ENCODE peak calls at places on chromosomes 4 and X, in four cellular contexts. K is IMR-90, V is choroid plexus epithelial cell, H is T-cell. I is an unnamed sample.
A peak's percentile ranks its signal among the peaks of the same experiment; 100 is the strongest.

GRCh38 chr4:81499840-81500239 is 28.1 kb upstream of the RASGEF1B start:
- DNase-seq in H (no peak), V (no peak), K (no peak), I (no peak)

GRCh38 chr4:98092833-98093439 is 50.3 kb downstream of the STPG2 start:
- DNase-seq in H (no peak), K (peak; percentile 2), V (peak; percentile 53), I (no peak)

GRCh38 chrX:49308604-49309269 is 5.3 kb downstream of the GAGE10 start:
- DNase-seq in H (no peak), V (peak; percentile 19), K (no peak), I (no peak)

GRCh38 chr4:138945401-138945800 is 70.2 kb upstream of the NOCT start:
- DNase-seq in K (no peak), H (no peak), V (no peak), I (no peak)

GRCh38 chr4:96521046-96521536 is 681.2 kb downstream of the PDHA2 start:
- DNase-seq in K (no peak), H (no peak), V (no peak), I (no peak)

GRCh38 chrX:8037593-8038348 is 110.6 kb upstream of the PNPLA4 start:
- DNase-seq in V (no peak), K (no peak), H (no peak), I (no peak)

GRCh38 chr4:22500831-22501714 is 14.8 kb downstream of the ADGRA3 start:
- DNase-seq in V (peak; percentile 45), K (peak; percentile 87), H (no peak), I (no peak)

GRCh38 chr4:59369228-59369627 is 1830.9 kb upstream of the ADGRL3 start:
- DNase-seq in H (no peak), K (no peak), V (no peak), I (no peak)

GRCh38 chr4:42050850-42051249 is 60.5 kb downstream of the SLC30A9 start:
- DNase-seq in H (no peak), K (peak; percentile 44), V (peak; percentile 43), I (no peak)

GRCh38 chr4:82515705-82516104 is 46.1 kb downstream of the TMEM150C start:
- DNase-seq in H (no peak), K (peak; percentile 63), V (peak; percentile 89), I (peak; percentile 82)

I was measured in nucleus accumbens.